ENCODE peak calls at places on chromosomes 11 and 22, in ten cellular contexts. U is fibroblast of pulmonary artery; Q is NCI-H460; S is amniotic stem cell; H is stimulated activated CD4-positive, alpha-beta T cell treated with anti-CD3 and anti-CD28 coated beads, Interleukin-15, amount 100 ng/mL, for 48 hours; Y is activated naive CD4-positive, alpha-beta T cell treated with Interleukin-2 at 50 U/mL for 16 hours; W is IMR-90; K is activated CD4-positive, alpha-beta T cell treated with anti-CD3 and anti-CD28 coated beads, Interleukin-2, amount 10 ng/mL, durations not matched to agents 7 days and 5 days; C is CD8-positive, alpha-beta T cell; O is hepatic stellate cell. F is an unnamed sample.
A peak's percentile ranks its signal among the peaks of the same experiment; 100 is the strongest.

GRCh38 chr11:10623797-10624761 is 55.6 kb upstream of the LYVE1 start:
- DNase-seq in U (peak; percentile 48), Y (no peak), C (no peak), K (no peak), O (peak; percentile 36), H (no peak), S (no peak), W (peak; percentile 37), Q (no peak), F (no peak)

GRCh38 chr11:57566035-57566504 is 1.4 kb downstream of the UBE2L6 start:
- DNase-seq in U (peak; percentile 44), H (no peak), Q (no peak), Y (peak; percentile 31), O (peak; percentile 57), W (peak; percentile 63), K (peak; percentile 66), C (no peak), S (peak; percentile 32), F (no peak)

GRCh38 chr11:14308114-14308896 is 50.7 kb downstream of the RRAS2 start:
- DNase-seq in H (no peak), C (no peak), W (peak; percentile 58), K (peak; percentile 26), S (no peak), O (no peak), Y (no peak), U (peak; percentile 66), Q (peak; percentile 31), F (no peak)

GRCh38 chr22:39288135-39288898 is 31.1 kb downstream of the RPL3 start:
- DNase-seq in W (no peak), U (no peak), C (no peak), H (no peak), Q (no peak), O (no peak), K (no peak), S (no peak), Y (no peak), F (no peak)

GRCh38 chr22:25940479-25940878 is 198.5 kb downstream of the MYO18B start:
- DNase-seq in O (no peak), Y (no peak), Q (no peak), W (no peak), K (no peak), H (no peak), C (no peak), S (no peak), U (no peak), F (no peak)

GRCh38 chr22:20940904-20941385 is 23.7 kb downstream of the CRKL start:
- DNase-seq in K (no peak), U (no peak), W (no peak), Y (no peak), O (no peak), C (no peak), H (no peak), Q (no peak), S (no peak), F (no peak)

GRCh38 chr11:68166969-68167368 is 45.8 kb upstream of the CHKA start:
- DNase-seq in Y (no peak), C (no peak), K (no peak), O (no peak), S (no peak), Q (no peak), H (no peak), W (no peak), U (no peak), F (no peak)

GRCh38 chr11:456533-456932 is 6.5 kb downstream of the PTDSS2 start:
- DNase-seq in W (no peak), S (no peak), H (no peak), Q (no peak), O (no peak), C (peak; percentile 50), Y (peak; percentile 45), U (no peak), K (peak; percentile 55), F (no peak)

GRCh38 chr11:74021998-74022397 is 13.1 kb upstream of the UCP3 start:
- DNase-seq in Q (no peak), U (no peak), H (no peak), O (no peak), C (no peak), K (no peak), S (no peak), Y (no peak), W (no peak), F (no peak)

GRCh38 chr11:69450064-69450856 is 31.2 kb upstream of the LINC01488 start:
- DNase-seq in S (no peak), C (no peak), H (no peak), Q (no peak), K (no peak), O (no peak), W (no peak), U (no peak), Y (no peak), F (no peak)

GRCh38 chr11:127037001-127037400 is 36.4 kb upstream of the KIRREL3 start:
- DNase-seq in S (no peak), O (no peak), Q (no peak), Y (no peak), H (no peak), W (no peak), K (no peak), U (no peak), C (no peak), F (no peak)

GRCh38 chr11:34644669-34645406 is 23.9 kb downstream of the EHF start:
- DNase-seq in Q (no peak), C (no peak), S (no peak), Y (no peak), K (no peak), W (peak; percentile 89), O (peak; percentile 63), H (no peak), U (peak; percentile 54), F (no peak)

GRCh38 chr11:12088047-12088481 is 22.3 kb upstream of the MICAL2 start:
- DNase-seq in Q (no peak), C (no peak), W (peak; percentile 77), Y (no peak), H (no peak), S (no peak), K (peak; percentile 58), O (no peak), U (peak; percentile 68), F (no peak)

GRCh38 chr11:74577624-74578396 is 14.6 kb upstream of the POLD3 start:
- DNase-seq in W (peak; percentile 18), S (no peak), U (no peak), K (no peak), O (no peak), C (no peak), H (no peak), Y (no peak), Q (no peak), F (no peak)

GRCh38 chr22:44668190-44668885 is 33.7 kb upstream of the PRR5 start:
- DNase-seq in K (peak; percentile 34), S (no peak), W (no peak), U (no peak), Q (no peak), H (no peak), Y (peak; percentile 48), C (peak; percentile 52), O (no peak), F (no peak)

GRCh38 chr11:84430661-84431060 is 1144.5 kb upstream of the CCDC90B start:
- DNase-seq in W (no peak), H (no peak), O (no peak), U (no peak), C (no peak), S (no peak), K (no peak), Y (no peak), Q (no peak), F (no peak)

F was measured in T1000.